ENCODE peak calls at places on chromosomes 2 and 18, in five cellular contexts. One of them, this sample, is unnamed.
A peak's percentile ranks its signal among the peaks of the same experiment; 100 is the strongest.

GRCh38 chr18:77736817-77737216 is 487.2 kb downstream of the GALR1 start:
- DNase-seq in central memory CD4-positive, alpha-beta T cell: no peak
- DNase-seq in posterior vena cava: no peak
- DNase-seq in mesothelial cell of epicardium: no peak
- DNase-seq in GM19239: no peak
- DNase-seq in this sample: no peak

GRCh38 chr2:159755788-159756187 is 42.2 kb downstream of the CD302 start:
- DNase-seq in central memory CD4-positive, alpha-beta T cell: no peak
- DNase-seq in posterior vena cava: no peak
- DNase-seq in mesothelial cell of epicardium: no peak
- DNase-seq in GM19239: no peak
- DNase-seq in this sample: no peak

GRCh38 chr2:222690564-222691200 is 19.2 kb downstream of the MOGAT1 start:
- DNase-seq in central memory CD4-positive, alpha-beta T cell: peak; percentile 59
- DNase-seq in posterior vena cava: peak; percentile 90
- DNase-seq in mesothelial cell of epicardium: peak; percentile 85
- DNase-seq in GM19239: peak; percentile 70
- DNase-seq in this sample: peak; percentile 61

GRCh38 chr2:15198051-15198450 is 363.1 kb downstream of the NBAS start:
- DNase-seq in central memory CD4-positive, alpha-beta T cell: no peak
- DNase-seq in posterior vena cava: no peak
- DNase-seq in mesothelial cell of epicardium: no peak
- DNase-seq in GM19239: no peak
- DNase-seq in this sample: no peak

GRCh38 chr2:43102366-43103092 is 123.9 kb downstream of the ZFP36L2 start:
- DNase-seq in central memory CD4-positive, alpha-beta T cell: no peak
- DNase-seq in posterior vena cava: peak; percentile 90
- DNase-seq in mesothelial cell of epicardium: no peak
- DNase-seq in GM19239: no peak
- DNase-seq in this sample: no peak

GRCh38 chr2:133235959-133236358 is 332.3 kb downstream of the NCKAP5 start:
- DNase-seq in central memory CD4-positive, alpha-beta T cell: no peak
- DNase-seq in posterior vena cava: no peak
- DNase-seq in mesothelial cell of epicardium: no peak
- DNase-seq in GM19239: no peak
- DNase-seq in this sample: no peak

GRCh38 chr18:63467699-63468098 is 9.1 kb upstream of the SERPINB5 start:
- DNase-seq in central memory CD4-positive, alpha-beta T cell: no peak
- DNase-seq in posterior vena cava: no peak
- DNase-seq in mesothelial cell of epicardium: no peak
- DNase-seq in GM19239: no peak
- DNase-seq in this sample: no peak

GRCh38 chr18:3037423-3037915 is 24.5 kb upstream of the LPIN2 start:
- DNase-seq in central memory CD4-positive, alpha-beta T cell: no peak
- DNase-seq in posterior vena cava: no peak
- DNase-seq in mesothelial cell of epicardium: no peak
- DNase-seq in GM19239: peak; percentile 60
- DNase-seq in this sample: no peak

GRCh38 chr18:80109676-80110078 is 615 bp downstream of the ADNP2 start:
- DNase-seq in central memory CD4-positive, alpha-beta T cell: peak; percentile 23
- DNase-seq in posterior vena cava: peak; percentile 85
- DNase-seq in mesothelial cell of epicardium: peak; percentile 63
- DNase-seq in GM19239: peak; percentile 49
- DNase-seq in this sample: no peak

GRCh38 chr2:193966590-193966989 is 1690.4 kb upstream of the SLC39A10 start:
- DNase-seq in central memory CD4-positive, alpha-beta T cell: no peak
- DNase-seq in posterior vena cava: no peak
- DNase-seq in mesothelial cell of epicardium: no peak
- DNase-seq in GM19239: no peak
- DNase-seq in this sample: no peak

GRCh38 chr18:56445422-56445821 is 193.0 kb downstream of the TXNL1 start:
- DNase-seq in central memory CD4-positive, alpha-beta T cell: no peak
- DNase-seq in posterior vena cava: no peak
- DNase-seq in mesothelial cell of epicardium: no peak
- DNase-seq in GM19239: no peak
- DNase-seq in this sample: no peak

GRCh38 chr18:7617738-7618422 is 50.8 kb downstream of the PTPRM start:
- DNase-seq in central memory CD4-positive, alpha-beta T cell: no peak
- DNase-seq in posterior vena cava: no peak
- DNase-seq in mesothelial cell of epicardium: no peak
- DNase-seq in GM19239: no peak
- DNase-seq in this sample: no peak

GRCh38 chr2:229591611-229592010 is 122.7 kb downstream of the DNER start:
- DNase-seq in central memory CD4-positive, alpha-beta T cell: no peak
- DNase-seq in posterior vena cava: no peak
- DNase-seq in mesothelial cell of epicardium: no peak
- DNase-seq in GM19239: no peak
- DNase-seq in this sample: no peak

This sample was measured in naive thymus-derived CD4-positive, alpha-beta T cell.